ENCODE peak calls at places on chromosome 17, in five cellular contexts. V is stimulated activated CD8-positive, alpha-beta memory T cell treated with anti-CD3 and anti-CD28 coated beads, Interleukin-4, amount 100 ng/mL, for 24 hours; I is IMR-90; W is naive thymus-derived CD8-positive, alpha-beta T cell; B is NCI-H1092. H is an unnamed sample.

GRCh38 chr17:35666967-35667552 is 64.4 kb upstream of the RASL10B start:
- DNase-seq in V (no peak), I (peak), W (no peak), B (no peak), H (no peak)

GRCh38 chr17:3754458-3755334 is 31.0 kb downstream of the HASPIN start:
- DNase-seq in V (no peak), I (no peak), W (peak), B (peak), H (peak)

GRCh38 chr17:2828396-2829038 is 32.3 kb downstream of the RAP1GAP2 start:
- DNase-seq in V (peak), I (peak), W (peak), B (peak), H (peak)

GRCh38 chr17:64538508-64539120 is 31.8 kb downstream of the CEP95 start:
- DNase-seq in V (no peak), I (no peak), W (no peak), B (no peak), H (no peak)

GRCh38 chr17:55584861-55585260 is 73.6 kb upstream of the SMIM36 start:
- DNase-seq in V (no peak), I (no peak), W (no peak), B (no peak), H (no peak)

GRCh38 chr17:41505836-41506767 is 690 bp upstream of the KRT13 start:
- DNase-seq in V (no peak), I (no peak), W (no peak), B (no peak), H (no peak)

GRCh38 chr17:12547829-12548228 is 117.9 kb upstream of the MYOCD start:
- DNase-seq in V (no peak), I (no peak), W (no peak), B (no peak), H (no peak)

GRCh38 chr17:48459070-48459469 is 29.1 kb upstream of the SKAP1 start:
- DNase-seq in V (no peak), I (no peak), W (no peak), B (no peak), H (no peak)

GRCh38 chr17:80101946-80102706 is 745 bp downstream of the GAA start:
- DNase-seq in V (no peak), I (peak), W (no peak), B (no peak), H (no peak)

GRCh38 chr17:56510554-56511342 is 82.8 kb upstream of the NOG start:
- DNase-seq in V (no peak), I (no peak), W (no peak), B (no peak), H (no peak)

GRCh38 chr17:49992933-49993422 is 2.0 kb downstream of the DLX3 start:
- DNase-seq in V (no peak), I (no peak), W (no peak), B (no peak), H (no peak)

GRCh38 chr17:8366231-8366630 is 10.3 kb downstream of the KRABD2 start:
- DNase-seq in V (no peak), I (peak), W (no peak), B (no peak), H (no peak)

GRCh38 chr17:16415031-16415924 is at the start of gene TRPV2:
- DNase-seq in V (peak), I (no peak), W (peak), B (no peak), H (no peak)

GRCh38 chr17:49468827-49469385 is 26.2 kb upstream of the NGFR start:
- DNase-seq in V (no peak), I (no peak), W (no peak), B (no peak), H (no peak)

GRCh38 chr17:34579017-34579946 is at the start of gene TMEM132E:
- DNase-seq in V (no peak), I (peak), W (no peak), B (peak), H (no peak)

GRCh38 chr17:32298721-32299578 is 33.3 kb downstream of the RHBDL3 start:
- DNase-seq in V (no peak), I (no peak), W (no peak), B (no peak), H (no peak)

GRCh38 chr17:41009301-41009760 is 403 bp upstream of the KRTAP3-1 start:
- DNase-seq in V (no peak), I (no peak), W (no peak), B (no peak), H (no peak)

GRCh38 chr17:47676510-47676909 is 17.5 kb upstream of the TBKBP1 start:
- DNase-seq in V (no peak), I (no peak), W (no peak), B (no peak), H (no peak)

GRCh38 chr17:21036361-21036881 is 6.4 kb downstream of the USP22 start:
- DNase-seq in V (no peak), I (peak), W (no peak), B (no peak), H (no peak)

GRCh38 chr17:8375738-8376259 is 705 bp downstream of the KRABD2 start:
- DNase-seq in V (no peak), I (peak), W (no peak), B (no peak), H (no peak)